ENCODE peak calls at places on chromosomes 12 and 14, in four cellular contexts. Y is left cardiac atrium, C is fibroblast of the aortic adventitia, D is cardiac muscle cell. I is an unnamed sample.

GRCh38 chr14:78291958-78292357 is 121.8 kb downstream of the NRXN3 start:
- DNase-seq in Y (no peak), C (no peak), D (no peak), I (no peak)

GRCh38 chr14:94110552-94111181 is at the start of gene IFI27:
- DNase-seq in Y (peak), C (peak), D (no peak), I (no peak)

GRCh38 chr14:29463727-29464370 is 463.8 kb downstream of the PRKD1 start:
- DNase-seq in Y (no peak), C (peak), D (peak), I (no peak)

GRCh38 chr12:112749081-112749480 is 42.5 kb upstream of the RPH3A start:
- DNase-seq in Y (no peak), C (no peak), D (no peak), I (no peak)

GRCh38 chr14:40656301-40656700 is 950.4 kb upstream of the LRFN5 start:
- DNase-seq in Y (no peak), C (no peak), D (no peak), I (no peak)

GRCh38 chr14:54785111-54785777 is 117.4 kb downstream of the GCH1 start:
- DNase-seq in Y (no peak), C (no peak), D (no peak), I (no peak)

GRCh38 chr12:92408072-92408900 is 262.6 kb upstream of the BTG1 start:
- DNase-seq in Y (peak), C (peak), D (no peak), I (peak)

GRCh38 chr12:47840571-47840970 is 20.9 kb upstream of the HDAC7 start:
- DNase-seq in Y (no peak), C (no peak), D (no peak), I (no peak)

GRCh38 chr12:1093166-1093751 is 102.2 kb downstream of the ERC1 start:
- DNase-seq in Y (no peak), C (peak), D (peak), I (peak)

I was measured in immature natural killer cell.